ENCODE peak calls at places on chromosomes 2 and 18, in four cellular contexts. E is NCI-H1092 treated with DMSO at 0.1 percent for 48 hours, O is SW480, M is Right ventricle myocardium inferior. H is an unnamed sample.

GRCh38 chr2:227415538-227416424 is 28.0 kb upstream of the SCYGR1 start:
- DNase-seq in E (no peak), M (peak), O (peak), H (peak)

GRCh38 chr2:127193164-127193947 is 26.7 kb downstream of the CYP27C1 start:
- DNase-seq in E (no peak), O (no peak), M (no peak), H (no peak)

GRCh38 chr18:37565985-37566478 is 434 bp upstream of the CELF4 start:
- DNase-seq in M (no peak), O (peak), E (peak), H (peak)

GRCh38 chr2:95047629-95048510 is 22.4 kb downstream of the MAL start:
- DNase-seq in M (peak), O (no peak), E (no peak), H (no peak)

GRCh38 chr2:72754628-72755320 is 71.1 kb downstream of the EXOC6B start:
- DNase-seq in E (no peak), O (no peak), M (no peak), H (no peak)

GRCh38 chr2:175432021-175432420 is 250.5 kb upstream of the ATP5MC3 start:
- DNase-seq in M (no peak), O (peak), E (peak), H (no peak)

GRCh38 chr2:239517686-239518085 is 116.9 kb upstream of the HDAC4 start:
- DNase-seq in O (no peak), M (no peak), E (no peak), H (no peak)

GRCh38 chr18:22828171-22828570 is 105.0 kb upstream of the RBBP8 start:
- DNase-seq in O (no peak), M (no peak), E (no peak), H (no peak)

GRCh38 chr18:48929951-48930713 is 20.6 kb downstream of the SMAD7 start:
- DNase-seq in M (no peak), E (no peak), O (peak), H (no peak)

GRCh38 chr2:56656826-56657225 is 473.0 kb downstream of the CCDC85A start:
- DNase-seq in O (no peak), E (no peak), M (no peak), H (no peak)

GRCh38 chr2:169799555-169799954 is 884 bp downstream of the SSB start:
- DNase-seq in E (no peak), M (no peak), O (peak), H (no peak)

GRCh38 chr2:106192752-106193490 is 1.2 kb downstream of the UXS1 start:
- DNase-seq in M (no peak), O (peak), E (peak), H (no peak)

GRCh38 chr2:66303471-66303870 is 131.5 kb upstream of the MEIS1 start:
- DNase-seq in M (no peak), O (no peak), E (no peak), H (no peak)

GRCh38 chr2:120104772-120105171 is 91.9 kb downstream of the EPB41L5 start:
- DNase-seq in O (no peak), E (no peak), M (no peak), H (no peak)

GRCh38 chr2:201580486-201580885 is 62.8 kb downstream of the TMEM237 start:
- DNase-seq in M (no peak), E (no peak), O (no peak), H (no peak)

GRCh38 chr2:173192071-173192470 is 116.4 kb downstream of the MAP3K20 start:
- DNase-seq in M (no peak), E (no peak), O (no peak), H (no peak)

GRCh38 chr2:122660786-122661634 is 905.6 kb downstream of the TSN start:
- DNase-seq in M (peak), O (no peak), E (no peak), H (no peak)

GRCh38 chr2:62254424-62255266 is 58.7 kb downstream of the B3GNT2 start:
- DNase-seq in M (no peak), E (no peak), O (no peak), H (no peak)

GRCh38 chr18:35451032-35451431 is 46.7 kb downstream of the INO80C start:
- DNase-seq in O (no peak), E (no peak), M (no peak), H (no peak)

GRCh38 chr2:222307138-222307756 is 8.4 kb upstream of the PAX3 start:
- DNase-seq in M (no peak), E (no peak), O (peak), H (no peak)

GRCh38 chr2:51995293-51995692 is 963.4 kb upstream of the NRXN1 start:
- DNase-seq in E (no peak), O (no peak), M (no peak), H (no peak)

GRCh38 chr2:217622205-217622621 is 380.6 kb downstream of the TNS1 start:
- DNase-seq in M (no peak), O (peak), E (peak), H (no peak)

GRCh38 chr2:236164983-236165301 is 3.2 kb downstream of the GBX2 start:
- DNase-seq in M (no peak), O (no peak), E (no peak), H (no peak)

GRCh38 chr2:112033600-112033999 is 21.5 kb upstream of the TMEM87B start:
- DNase-seq in O (no peak), E (no peak), M (no peak), H (no peak)

GRCh38 chr2:112692496-112692911 is 28.3 kb upstream of the NT5DC4 start:
- DNase-seq in O (peak), E (no peak), M (no peak), H (peak)

GRCh38 chr2:24970483-24971299 is 1.1 kb downstream of the DNAJC27 start:
- DNase-seq in O (peak), M (no peak), E (no peak), H (no peak)

GRCh38 chr2:119112770-119113488 is 45.6 kb downstream of the C1QL2 start:
- DNase-seq in E (no peak), M (no peak), O (no peak), H (no peak)

GRCh38 chr2:98637401-98638144 is 29.2 kb downstream of the UNC50 start:
- DNase-seq in E (no peak), O (no peak), M (no peak), H (no peak)

H was measured in Right ventricle myocardium superior.